ENCODE peak calls at places on chromosomes 5 and 9, in eight cellular contexts. One of them, this sample, is unnamed.

GRCh38 chr9:130872511-130872910 is 24.1 kb downstream of the QRFP start:
- DNase-seq in activated CD4-positive, alpha-beta T cell treated with anti-CD3 and anti-CD28 coated beads for 48 hours: no peak
- DNase-seq in RPMI8226: no peak
- DNase-seq in A172: no peak
- DNase-seq in AG04450: no peak
- DNase-seq in uterus: no peak
- DNase-seq in activated naive CD4-positive, alpha-beta T cell: no peak
- DNase-seq in cerebellum: no peak
- DNase-seq in this sample: no peak

GRCh38 chr9:18595597-18595996 is 121.6 kb downstream of the ADAMTSL1 start:
- DNase-seq in A172: no peak
- DNase-seq in AG04450: no peak
- DNase-seq in activated CD4-positive, alpha-beta T cell treated with anti-CD3 and anti-CD28 coated beads for 48 hours: no peak
- DNase-seq in activated naive CD4-positive, alpha-beta T cell: no peak
- DNase-seq in RPMI8226: no peak
- DNase-seq in cerebellum: peak
- DNase-seq in uterus: no peak
- DNase-seq in this sample: no peak

GRCh38 chr5:68189171-68189570 is 26.4 kb upstream of the PIK3R1 start:
- DNase-seq in A172: no peak
- DNase-seq in AG04450: no peak
- DNase-seq in RPMI8226: no peak
- DNase-seq in uterus: no peak
- DNase-seq in activated CD4-positive, alpha-beta T cell treated with anti-CD3 and anti-CD28 coated beads for 48 hours: no peak
- DNase-seq in cerebellum: no peak
- DNase-seq in activated naive CD4-positive, alpha-beta T cell: no peak
- DNase-seq in this sample: no peak

GRCh38 chr9:137788561-137789294 is 88.9 kb upstream of the CACNA1B start:
- DNase-seq in cerebellum: no peak
- DNase-seq in AG04450: no peak
- DNase-seq in uterus: no peak
- DNase-seq in activated CD4-positive, alpha-beta T cell treated with anti-CD3 and anti-CD28 coated beads for 48 hours: no peak
- DNase-seq in A172: no peak
- DNase-seq in activated naive CD4-positive, alpha-beta T cell: no peak
- DNase-seq in RPMI8226: no peak
- DNase-seq in this sample: no peak

GRCh38 chr9:35401011-35401410 is 88.9 kb upstream of the RUSC2 start:
- DNase-seq in cerebellum: no peak
- DNase-seq in A172: no peak
- DNase-seq in activated CD4-positive, alpha-beta T cell treated with anti-CD3 and anti-CD28 coated beads for 48 hours: no peak
- DNase-seq in uterus: no peak
- DNase-seq in AG04450: no peak
- DNase-seq in RPMI8226: no peak
- DNase-seq in activated naive CD4-positive, alpha-beta T cell: no peak
- DNase-seq in this sample: no peak

GRCh38 chr9:129597355-129598088 is 23.4 kb downstream of the C9orf50 start:
- DNase-seq in activated naive CD4-positive, alpha-beta T cell: no peak
- DNase-seq in A172: no peak
- DNase-seq in uterus: peak
- DNase-seq in RPMI8226: no peak
- DNase-seq in AG04450: no peak
- DNase-seq in cerebellum: peak
- DNase-seq in activated CD4-positive, alpha-beta T cell treated with anti-CD3 and anti-CD28 coated beads for 48 hours: no peak
- DNase-seq in this sample: no peak

GRCh38 chr5:126002222-126002897 is 420.8 kb upstream of the GRAMD2B start:
- DNase-seq in cerebellum: peak
- DNase-seq in activated naive CD4-positive, alpha-beta T cell: no peak
- DNase-seq in AG04450: peak
- DNase-seq in uterus: peak
- DNase-seq in A172: peak
- DNase-seq in activated CD4-positive, alpha-beta T cell treated with anti-CD3 and anti-CD28 coated beads for 48 hours: no peak
- DNase-seq in RPMI8226: no peak
- DNase-seq in this sample: no peak

GRCh38 chr9:105264380-105264779 is 19.9 kb downstream of the SLC44A1 start:
- DNase-seq in activated naive CD4-positive, alpha-beta T cell: no peak
- DNase-seq in A172: peak
- DNase-seq in RPMI8226: no peak
- DNase-seq in AG04450: no peak
- DNase-seq in uterus: no peak
- DNase-seq in cerebellum: no peak
- DNase-seq in activated CD4-positive, alpha-beta T cell treated with anti-CD3 and anti-CD28 coated beads for 48 hours: peak
- DNase-seq in this sample: no peak

GRCh38 chr9:83034587-83034986 is 28.4 kb downstream of the RASEF start:
- DNase-seq in A172: peak
- DNase-seq in activated naive CD4-positive, alpha-beta T cell: no peak
- DNase-seq in RPMI8226: no peak
- DNase-seq in AG04450: no peak
- DNase-seq in uterus: no peak
- DNase-seq in cerebellum: no peak
- DNase-seq in activated CD4-positive, alpha-beta T cell treated with anti-CD3 and anti-CD28 coated beads for 48 hours: no peak
- DNase-seq in this sample: no peak

GRCh38 chr9:20144255-20144654 is 355.4 kb upstream of the SLC24A2 start:
- DNase-seq in activated naive CD4-positive, alpha-beta T cell: no peak
- DNase-seq in RPMI8226: no peak
- DNase-seq in A172: peak
- DNase-seq in uterus: no peak
- DNase-seq in activated CD4-positive, alpha-beta T cell treated with anti-CD3 and anti-CD28 coated beads for 48 hours: no peak
- DNase-seq in AG04450: no peak
- DNase-seq in cerebellum: no peak
- DNase-seq in this sample: no peak

GRCh38 chr5:157785781-157786180 is 42.3 kb downstream of the LSM11 start:
- DNase-seq in A172: no peak
- DNase-seq in activated CD4-positive, alpha-beta T cell treated with anti-CD3 and anti-CD28 coated beads for 48 hours: no peak
- DNase-seq in RPMI8226: no peak
- DNase-seq in cerebellum: no peak
- DNase-seq in AG04450: no peak
- DNase-seq in activated naive CD4-positive, alpha-beta T cell: no peak
- DNase-seq in uterus: no peak
- DNase-seq in this sample: no peak